ENCODE peak calls at places on chromosomes 7 and 10, in seven cellular contexts. V is AG04449, N is NCI-H526, Z is nucleus accumbens, T is choroid plexus epithelial cell, Y is A549, R is hepatic stellate cell. O is an unnamed sample.

GRCh38 chr10:101558206-101558605 is 29.9 kb downstream of the POLL start:
- DNase-seq in Y (no peak), T (no peak), R (no peak), V (no peak), Z (no peak), N (peak), O (no peak)

GRCh38 chr7:90231304-90231703 is 13.7 kb upstream of the CFAP69 start:
- DNase-seq in V (no peak), Z (no peak), N (no peak), R (no peak), Y (no peak), T (no peak), O (no peak)

GRCh38 chr10:24920907-24921881 is 31.2 kb downstream of the PRTFDC1 start:
- DNase-seq in V (peak), R (peak), Y (peak), Z (peak), T (peak), N (no peak), O (peak)

GRCh38 chr7:67595421-67595820 is 598.8 kb downstream of the TYW1 start:
- DNase-seq in N (no peak), Y (no peak), R (no peak), T (no peak), V (no peak), Z (no peak), O (no peak)

GRCh38 chr7:105876964-105877601 is 684 bp upstream of the ATXN7L1 start:
- DNase-seq in N (peak), V (no peak), R (peak), Z (peak), Y (peak), T (peak), O (peak)

GRCh38 chr10:3636356-3637181 is 148.4 kb downstream of the KLF6 start:
- DNase-seq in V (no peak), R (no peak), N (no peak), Z (no peak), Y (no peak), T (no peak), O (no peak)

GRCh38 chr10:123166618-123167017 is 12.4 kb downstream of the BUB3 start:
- DNase-seq in T (no peak), Y (no peak), R (no peak), Z (no peak), V (no peak), N (no peak), O (no peak)

GRCh38 chr7:157525501-157525915 is 188.7 kb downstream of the DNAJB6 start:
- DNase-seq in N (no peak), Y (no peak), R (no peak), T (no peak), V (no peak), Z (no peak), O (no peak)

GRCh38 chr7:15489383-15489782 is 72.4 kb downstream of the AGMO start:
- DNase-seq in R (no peak), T (no peak), V (no peak), N (no peak), Y (no peak), Z (no peak), O (no peak)

GRCh38 chr10:132458595-132459251 is 61.7 kb downstream of the PWWP2B start:
- DNase-seq in T (peak), Z (peak), R (peak), V (no peak), Y (peak), N (peak), O (no peak)